ENCODE peak calls at places on chromosome 10, in four cellular contexts. One of them, this sample, is unnamed.

GRCh38 chr10:64619068-64619467 is 1097.9 kb downstream of the REEP3 start:
- DNase-seq in body of pancreas: no peak
- DNase-seq in upper lobe of right lung: no peak
- DNase-seq in brain microvascular endothelial cell: no peak
- DNase-seq in this sample: no peak

GRCh38 chr10:78248651-78249464 is 215.2 kb downstream of the RPS24 start:
- DNase-seq in body of pancreas: peak
- DNase-seq in upper lobe of right lung: no peak
- DNase-seq in brain microvascular endothelial cell: no peak
- DNase-seq in this sample: no peak

GRCh38 chr10:6185039-6185716 is 17.6 kb upstream of the PFKFB3 start:
- DNase-seq in body of pancreas: no peak
- DNase-seq in upper lobe of right lung: peak
- DNase-seq in brain microvascular endothelial cell: no peak
- DNase-seq in this sample: no peak

GRCh38 chr10:86285136-86285790 is 81.3 kb downstream of the GRID1 start:
- DNase-seq in body of pancreas: no peak
- DNase-seq in upper lobe of right lung: peak
- DNase-seq in brain microvascular endothelial cell: no peak
- DNase-seq in this sample: no peak

GRCh38 chr10:86599729-86600128 is 54.6 kb upstream of the OPN4 start:
- DNase-seq in body of pancreas: peak
- DNase-seq in upper lobe of right lung: no peak
- DNase-seq in brain microvascular endothelial cell: no peak
- DNase-seq in this sample: no peak

GRCh38 chr10:121919666-121920065 is 8.2 kb downstream of the ATE1 start:
- DNase-seq in body of pancreas: no peak
- DNase-seq in upper lobe of right lung: no peak
- DNase-seq in brain microvascular endothelial cell: no peak
- DNase-seq in this sample: no peak

GRCh38 chr10:31018977-31019376 is 12.7 kb downstream of the ZNF438 start:
- DNase-seq in body of pancreas: no peak
- DNase-seq in upper lobe of right lung: no peak
- DNase-seq in brain microvascular endothelial cell: no peak
- DNase-seq in this sample: no peak

GRCh38 chr10:50992356-50992866 is 81.9 kb upstream of the PRKG1 start:
- DNase-seq in body of pancreas: peak
- DNase-seq in upper lobe of right lung: no peak
- DNase-seq in brain microvascular endothelial cell: no peak
- DNase-seq in this sample: no peak

GRCh38 chr10:75492151-75492550 is 60.7 kb downstream of the LRMDA start:
- DNase-seq in body of pancreas: no peak
- DNase-seq in upper lobe of right lung: no peak
- DNase-seq in brain microvascular endothelial cell: no peak
- DNase-seq in this sample: no peak

GRCh38 chr10:132884691-132885271 is 57.6 kb downstream of the CFAP46 start:
- DNase-seq in body of pancreas: peak
- DNase-seq in upper lobe of right lung: peak
- DNase-seq in brain microvascular endothelial cell: no peak
- DNase-seq in this sample: no peak

GRCh38 chr10:36606234-36606839 is 519.1 kb upstream of the ANKRD30A start:
- DNase-seq in body of pancreas: no peak
- DNase-seq in upper lobe of right lung: no peak
- DNase-seq in brain microvascular endothelial cell: peak
- DNase-seq in this sample: no peak

GRCh38 chr10:128629111-128630096 is 503.2 kb upstream of the MKI67 start:
- DNase-seq in body of pancreas: no peak
- DNase-seq in upper lobe of right lung: peak
- DNase-seq in brain microvascular endothelial cell: peak
- DNase-seq in this sample: no peak

GRCh38 chr10:31999261-31999660 is 57.0 kb downstream of the KIF5B start:
- DNase-seq in body of pancreas: no peak
- DNase-seq in upper lobe of right lung: no peak
- DNase-seq in brain microvascular endothelial cell: no peak
- DNase-seq in this sample: no peak

GRCh38 chr10:125823663-125824251 is 411 bp downstream of the BCCIP start:
- DNase-seq in body of pancreas: peak
- DNase-seq in upper lobe of right lung: no peak
- DNase-seq in brain microvascular endothelial cell: no peak
- DNase-seq in this sample: no peak

GRCh38 chr10:95531994-95532399 is 29.2 kb downstream of the SORBS1 start:
- DNase-seq in body of pancreas: no peak
- DNase-seq in upper lobe of right lung: no peak
- DNase-seq in brain microvascular endothelial cell: no peak
- DNase-seq in this sample: no peak

GRCh38 chr10:4372601-4373000 is 453.4 kb upstream of the AKR1E2 start:
- DNase-seq in body of pancreas: no peak
- DNase-seq in upper lobe of right lung: no peak
- DNase-seq in brain microvascular endothelial cell: peak
- DNase-seq in this sample: no peak

GRCh38 chr10:44981172-44982113 is 2.8 kb upstream of the DEPP1 start:
- DNase-seq in body of pancreas: peak
- DNase-seq in upper lobe of right lung: no peak
- DNase-seq in brain microvascular endothelial cell: peak
- DNase-seq in this sample: no peak

GRCh38 chr10:110833941-110834621 is 37.6 kb upstream of the PDCD4 start:
- DNase-seq in body of pancreas: peak
- DNase-seq in upper lobe of right lung: no peak
- DNase-seq in brain microvascular endothelial cell: no peak
- DNase-seq in this sample: no peak

GRCh38 chr10:24363070-24363469 is 154.1 kb downstream of the KIAA1217 start:
- DNase-seq in body of pancreas: no peak
- DNase-seq in upper lobe of right lung: no peak
- DNase-seq in brain microvascular endothelial cell: no peak
- DNase-seq in this sample: no peak

GRCh38 chr10:26112532-26112931 is 104.0 kb upstream of the GAD2 start:
- DNase-seq in body of pancreas: no peak
- DNase-seq in upper lobe of right lung: no peak
- DNase-seq in brain microvascular endothelial cell: no peak
- DNase-seq in this sample: no peak

GRCh38 chr10:84075226-84076046 is 63.9 kb upstream of the GHITM start:
- DNase-seq in body of pancreas: no peak
- DNase-seq in upper lobe of right lung: no peak
- DNase-seq in brain microvascular endothelial cell: no peak
- DNase-seq in this sample: no peak

GRCh38 chr10:5619366-5620211 is 46.8 kb downstream of the ASB13 start:
- DNase-seq in body of pancreas: no peak
- DNase-seq in upper lobe of right lung: no peak
- DNase-seq in brain microvascular endothelial cell: no peak
- DNase-seq in this sample: no peak

GRCh38 chr10:119724630-119725549 is 960 bp upstream of the INPP5F start:
- DNase-seq in body of pancreas: no peak
- DNase-seq in upper lobe of right lung: no peak
- DNase-seq in brain microvascular endothelial cell: no peak
- DNase-seq in this sample: no peak

GRCh38 chr10:132929953-132930640 is 12.3 kb downstream of the CFAP46 start:
- DNase-seq in body of pancreas: no peak
- DNase-seq in upper lobe of right lung: peak
- DNase-seq in brain microvascular endothelial cell: no peak
- DNase-seq in this sample: no peak

GRCh38 chr10:57694956-57695605 is 572.6 kb downstream of the IPMK start:
- DNase-seq in body of pancreas: no peak
- DNase-seq in upper lobe of right lung: no peak
- DNase-seq in brain microvascular endothelial cell: peak
- DNase-seq in this sample: no peak

GRCh38 chr10:89706011-89706410 is 4.6 kb downstream of the KIF20B start:
- DNase-seq in body of pancreas: no peak
- DNase-seq in upper lobe of right lung: no peak
- DNase-seq in brain microvascular endothelial cell: no peak
- DNase-seq in this sample: no peak

GRCh38 chr10:115432188-115432819 is 339.1 kb downstream of the ATRNL1 start:
- DNase-seq in body of pancreas: no peak
- DNase-seq in upper lobe of right lung: no peak
- DNase-seq in brain microvascular endothelial cell: peak
- DNase-seq in this sample: no peak

GRCh38 chr10:95560288-95561199 is 627 bp downstream of the SORBS1 start:
- DNase-seq in body of pancreas: peak
- DNase-seq in upper lobe of right lung: peak
- DNase-seq in brain microvascular endothelial cell: peak
- DNase-seq in this sample: no peak

GRCh38 chr10:124864421-124865193 is 63.0 kb downstream of the ABRAXAS2 start:
- DNase-seq in body of pancreas: peak
- DNase-seq in upper lobe of right lung: peak
- DNase-seq in brain microvascular endothelial cell: peak
- DNase-seq in this sample: no peak

GRCh38 chr10:124378817-124379510 is 39.8 kb downstream of the OAT start:
- DNase-seq in body of pancreas: no peak
- DNase-seq in upper lobe of right lung: peak
- DNase-seq in brain microvascular endothelial cell: no peak
- DNase-seq in this sample: no peak

GRCh38 chr10:59805043-59805442 is 51.8 kb upstream of the MRLN start:
- DNase-seq in body of pancreas: peak
- DNase-seq in upper lobe of right lung: no peak
- DNase-seq in brain microvascular endothelial cell: peak
- DNase-seq in this sample: no peak

GRCh38 chr10:13404305-13404759 is 56.2 kb upstream of the SEPHS1 start:
- DNase-seq in body of pancreas: no peak
- DNase-seq in upper lobe of right lung: no peak
- DNase-seq in brain microvascular endothelial cell: peak
- DNase-seq in this sample: no peak

GRCh38 chr10:63761243-63761642 is 240.0 kb downstream of the REEP3 start:
- DNase-seq in body of pancreas: no peak
- DNase-seq in upper lobe of right lung: no peak
- DNase-seq in brain microvascular endothelial cell: no peak
- DNase-seq in this sample: no peak

GRCh38 chr10:116417821-116418220 is 9.8 kb upstream of the PNLIPRP3 start:
- DNase-seq in body of pancreas: no peak
- DNase-seq in upper lobe of right lung: no peak
- DNase-seq in brain microvascular endothelial cell: no peak
- DNase-seq in this sample: no peak

GRCh38 chr10:112963835-112964234 is 13.8 kb downstream of the TCF7L2 start:
- DNase-seq in body of pancreas: no peak
- DNase-seq in upper lobe of right lung: no peak
- DNase-seq in brain microvascular endothelial cell: peak
- DNase-seq in this sample: no peak

GRCh38 chr10:107689318-107689717 is 524.8 kb upstream of the SORCS1 start:
- DNase-seq in body of pancreas: no peak
- DNase-seq in upper lobe of right lung: no peak
- DNase-seq in brain microvascular endothelial cell: no peak
- DNase-seq in this sample: no peak

DNA sequence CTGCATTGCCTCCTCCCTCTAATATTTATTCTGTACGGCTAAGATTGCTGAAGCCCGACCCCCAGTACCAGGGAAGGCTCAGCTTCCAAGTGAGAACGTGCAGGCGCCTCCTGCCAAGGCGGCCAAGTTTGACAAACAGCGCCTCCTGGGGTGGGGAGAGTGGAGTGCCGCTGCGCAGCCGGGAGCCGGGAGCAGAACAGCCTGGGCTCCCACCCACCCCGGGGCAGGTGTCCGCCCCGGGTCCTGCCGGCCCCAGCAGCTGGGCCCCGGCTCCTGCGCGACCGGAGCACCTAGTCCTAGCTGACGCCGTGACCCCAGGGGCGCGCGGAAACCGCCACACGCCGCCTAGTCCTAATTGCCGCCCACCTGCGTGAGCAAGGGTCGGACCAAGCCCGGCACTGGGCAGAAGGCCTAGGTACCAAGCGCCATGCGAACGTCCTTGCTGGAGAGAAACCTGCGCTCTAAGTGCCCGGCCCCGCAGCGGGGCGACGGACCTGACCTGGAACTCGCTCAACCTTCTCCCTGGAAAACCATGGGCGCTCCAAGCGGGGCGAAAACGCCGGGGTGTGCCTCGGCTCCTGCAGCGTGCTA is 5.0 kb upstream of the EBF3 start:
- DNase-seq in body of pancreas: peak
- DNase-seq in upper lobe of right lung: no peak
- DNase-seq in brain microvascular endothelial cell: peak
- DNase-seq in this sample: no peak
- TF ChIP-seq CTCF in body of pancreas: peak
- TF ChIP-seq CTCF in upper lobe of right lung: peak
- TF ChIP-seq CTCF in brain microvascular endothelial cell: peak
- TF ChIP-seq CTCF in this sample: peak

GRCh38 chr10:114408112-114408967 is 4.0 kb upstream of the AFAP1L2 start:
- DNase-seq in body of pancreas: no peak
- DNase-seq in upper lobe of right lung: no peak
- DNase-seq in brain microvascular endothelial cell: no peak
- DNase-seq in this sample: no peak

GRCh38 chr10:114412907-114413386 is 8.6 kb upstream of the AFAP1L2 start:
- DNase-seq in body of pancreas: no peak
- DNase-seq in upper lobe of right lung: no peak
- DNase-seq in brain microvascular endothelial cell: peak
- DNase-seq in this sample: no peak

GRCh38 chr10:114408968-114409444 is 4.7 kb upstream of the AFAP1L2 start:
- DNase-seq in body of pancreas: no peak
- DNase-seq in upper lobe of right lung: no peak
- DNase-seq in brain microvascular endothelial cell: no peak
- DNase-seq in this sample: no peak

GRCh38 chr10:114418109-114418508 is 13.8 kb upstream of the AFAP1L2 start:
- DNase-seq in body of pancreas: no peak
- DNase-seq in upper lobe of right lung: no peak
- DNase-seq in brain microvascular endothelial cell: no peak
- DNase-seq in this sample: no peak

GRCh38 chr10:114413398-114413797 is 9.1 kb upstream of the AFAP1L2 start:
- DNase-seq in body of pancreas: peak
- DNase-seq in upper lobe of right lung: peak
- DNase-seq in brain microvascular endothelial cell: no peak
- DNase-seq in this sample: no peak
- H3K4me3 ChIP-seq in body of pancreas: no peak
- H3K4me3 ChIP-seq in upper lobe of right lung: no peak
- H3K4me3 ChIP-seq in brain microvascular endothelial cell: no peak
- H3K4me3 ChIP-seq in this sample: no peak

GRCh38 chr10:97179731-97180366 is 5.9 kb downstream of the SLIT1 start:
- DNase-seq in body of pancreas: no peak
- DNase-seq in upper lobe of right lung: peak
- DNase-seq in brain microvascular endothelial cell: no peak
- DNase-seq in this sample: no peak
- TF ChIP-seq CTCF in body of pancreas: no peak
- TF ChIP-seq CTCF in upper lobe of right lung: no peak
- TF ChIP-seq CTCF in brain microvascular endothelial cell: peak
- TF ChIP-seq CTCF in this sample: no peak

GRCh38 chr10:71309919-71310318 is 9.1 kb upstream of the SLC29A3 start:
- DNase-seq in body of pancreas: no peak
- DNase-seq in upper lobe of right lung: no peak
- DNase-seq in brain microvascular endothelial cell: no peak
- DNase-seq in this sample: no peak
- H3K4me3 ChIP-seq in body of pancreas: no peak
- H3K4me3 ChIP-seq in upper lobe of right lung: no peak
- H3K4me3 ChIP-seq in brain microvascular endothelial cell: no peak
- H3K4me3 ChIP-seq in this sample: no peak

GRCh38 chr10:29119374-29119773 is 169.5 kb upstream of the LYZL1 start:
- DNase-seq in body of pancreas: peak
- DNase-seq in upper lobe of right lung: no peak
- DNase-seq in brain microvascular endothelial cell: no peak
- DNase-seq in this sample: no peak
- TF ChIP-seq CTCF in body of pancreas: peak
- TF ChIP-seq CTCF in upper lobe of right lung: peak
- TF ChIP-seq CTCF in brain microvascular endothelial cell: peak
- TF ChIP-seq CTCF in this sample: peak

DNA sequence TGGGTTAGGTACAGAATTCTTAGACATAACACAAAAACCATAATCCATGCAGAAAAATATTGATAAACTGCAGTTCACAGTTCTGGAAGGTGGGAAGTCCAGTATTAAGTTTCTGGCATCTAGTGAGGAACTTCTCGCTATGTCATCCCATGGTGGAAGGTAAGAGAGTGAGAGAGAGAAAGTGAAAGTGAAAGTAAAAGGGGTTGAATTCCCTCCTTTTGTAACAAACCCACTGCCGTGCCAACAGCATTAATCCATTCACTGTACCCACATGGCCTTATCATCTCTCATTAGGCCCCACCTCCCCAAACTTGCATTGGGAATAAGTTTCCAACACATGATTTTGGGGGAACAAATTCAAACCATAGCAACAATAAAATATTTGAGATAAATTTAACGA is 17.1 kb downstream of the ZNF485 start:
- DNase-seq in body of pancreas: no peak
- DNase-seq in upper lobe of right lung: no peak
- DNase-seq in brain microvascular endothelial cell: no peak
- DNase-seq in this sample: no peak
- H3K4me3 ChIP-seq in body of pancreas: no peak
- H3K4me3 ChIP-seq in upper lobe of right lung: peak
- H3K4me3 ChIP-seq in brain microvascular endothelial cell: no peak
- H3K4me3 ChIP-seq in this sample: no peak